ENCODE peak calls at places on chromosomes 7 and 10, in five cellular contexts. I is stimulated activated CD4-positive, alpha-beta T cell treated with anti-CD3 and anti-CD28 coated beads, TNF-alpha, amount 100 ng/mL, for 24 hours; W is neural progenitor cell; K is mucosa of gallbladder; Y is NCI-H2029 treated with DMSO at 0.1 percent for 48 hours. S is an unnamed sample.

GRCh38 chr10:49257159-49257558 is 41.8 kb upstream of the C10orf71 start:
- DNase-seq in I (no peak), W (no peak), K (no peak), Y (no peak), S (no peak)

GRCh38 chr10:22825841-22826240 is 102.0 kb upstream of the ARMC3 start:
- DNase-seq in I (no peak), W (no peak), K (no peak), Y (no peak), S (no peak)

GRCh38 chr7:155965010-155965409 is 152.7 kb upstream of the SHH start:
- DNase-seq in I (no peak), W (no peak), K (no peak), Y (no peak), S (no peak)

GRCh38 chr10:48649349-48649944 is 35.2 kb upstream of the WDFY4 start:
- DNase-seq in I (no peak), W (no peak), K (no peak), Y (no peak), S (peak)

GRCh38 chr7:106947244-106947728 is 82.2 kb downstream of the PIK3CG start:
- DNase-seq in I (no peak), W (peak), K (peak), Y (peak), S (peak)

GRCh38 chr7:120273476-120273975 is 551 bp downstream of the KCND2 start:
- DNase-seq in I (no peak), W (peak), K (peak), Y (peak), S (peak)

GRCh38 chr7:127812540-127812939 is 160.5 kb downstream of the SND1 start:
- DNase-seq in I (no peak), W (no peak), K (no peak), Y (no peak), S (no peak)

GRCh38 chr10:61140765-61141392 is 196.9 kb upstream of the RHOBTB1 start:
- DNase-seq in I (no peak), W (peak), K (peak), Y (peak), S (no peak)

GRCh38 chr10:124744688-124745055 is 494 bp upstream of the FAM53B start:
- DNase-seq in I (no peak), W (no peak), K (no peak), Y (no peak), S (no peak)

GRCh38 chr7:1052031-1052818 is 7.9 kb downstream of the GPR146 start:
- DNase-seq in I (no peak), W (no peak), K (no peak), Y (no peak), S (no peak)

GRCh38 chr7:124310934-124311390 is 278.1 kb upstream of the TMEM229A start:
- DNase-seq in I (no peak), W (no peak), K (no peak), Y (no peak), S (no peak)

GRCh38 chr10:102302611-102303010 is 57.3 kb downstream of the GBF1 start:
- DNase-seq in I (no peak), W (no peak), K (no peak), Y (no peak), S (no peak)

GRCh38 chr7:30970594-30971094 is 6.9 kb downstream of the GHRHR start:
- DNase-seq in I (no peak), W (peak), K (peak), Y (no peak), S (peak)

GRCh38 chr7:20241491-20242261 is 24.5 kb upstream of the MACC1 start:
- DNase-seq in I (no peak), W (no peak), K (no peak), Y (no peak), S (no peak)

GRCh38 chr10:107497024-107497423 is 332.5 kb upstream of the SORCS1 start:
- DNase-seq in I (no peak), W (no peak), K (no peak), Y (no peak), S (no peak)

S was measured in lower leg skin.